ENCODE peak calls at places on chromosomes 5 and 9, in six cellular contexts. I is GM23248; A is AG10803; N is colonic mucosa; W is PC-9; J is naive thymus-derived CD4-positive, alpha-beta T cell. K is an unnamed sample.
A peak's percentile ranks its signal among the peaks of the same experiment; 100 is the strongest.

GRCh38 chr5:176543428-176544182 is 5.5 kb upstream of the CDHR2 start:
- DNase-seq in I (peak; percentile 73), W (peak; percentile 74), J (peak; percentile 84), N (peak; percentile 84), A (peak; percentile 25), K (peak; percentile 60)

GRCh38 chr5:113226337-113226736 is 208.5 kb downstream of the TSSK1B start:
- DNase-seq in W (no peak), A (no peak), I (no peak), J (no peak), N (no peak), K (no peak)

GRCh38 chr9:86854898-86855523 is 92.3 kb downstream of the GAS1 start:
- DNase-seq in A (peak; percentile 90), I (peak; percentile 82), N (no peak), W (peak; percentile 74), J (no peak), K (no peak)

GRCh38 chr9:110947645-110948044 is 90.6 kb downstream of the LPAR1 start:
- DNase-seq in N (no peak), W (no peak), I (no peak), J (no peak), A (no peak), K (no peak)

GRCh38 chr9:100700689-100701318 is 122.9 kb downstream of the CAVIN4 start:
- DNase-seq in A (peak; percentile 3), N (no peak), J (no peak), I (peak; percentile 42), W (no peak), K (peak; percentile 40)

GRCh38 chr5:153749941-153750340 is 259.5 kb downstream of the GRIA1 start:
- DNase-seq in J (no peak), N (no peak), I (peak; percentile 44), A (peak; percentile 63), W (no peak), K (no peak)

GRCh38 chr5:176359658-176360057 is 1.9 kb downstream of the KIAA1191 start:
- DNase-seq in W (no peak), J (no peak), N (no peak), I (peak; percentile 30), A (peak; percentile 25), K (no peak)

GRCh38 chr5:120096413-120096812 is 367.7 kb upstream of the PRR16 start:
- DNase-seq in A (peak; percentile 39), I (peak; percentile 59), W (no peak), N (no peak), J (no peak), K (no peak)

GRCh38 chr5:151312749-151313324 is 9.3 kb upstream of the SLC36A3 start:
- DNase-seq in J (no peak), N (no peak), I (no peak), A (no peak), W (no peak), K (no peak)

GRCh38 chr5:124309241-124309977 is 437.0 kb downstream of the ZNF608 start:
- DNase-seq in J (no peak), I (no peak), A (no peak), N (no peak), W (no peak), K (no peak)

GRCh38 chr9:125377584-125378250 is 116.1 kb downstream of the GAPVD1 start:
- DNase-seq in I (no peak), N (no peak), W (no peak), J (no peak), A (no peak), K (no peak)

GRCh38 chr5:73692166-73692640 is 66.2 kb downstream of the ARHGEF28 start:
- DNase-seq in J (no peak), N (no peak), A (peak; percentile 79), W (peak; percentile 41), I (peak; percentile 93), K (no peak)

GRCh38 chr9:131776473-131776872 is 36.6 kb upstream of the RAPGEF1 start:
- DNase-seq in J (peak; percentile 54), A (peak; percentile 15), I (peak; percentile 62), W (no peak), N (peak; percentile 22), K (peak; percentile 36)

GRCh38 chr5:115351356-115352195 is 55.1 kb upstream of the CCDC112 start:
- DNase-seq in A (peak; percentile 43), W (peak; percentile 46), J (no peak), N (no peak), I (peak; percentile 85), K (no peak)

GRCh38 chr9:121350993-121351561 is 19.0 kb downstream of the STOM start:
- DNase-seq in A (peak; percentile 95), I (peak; percentile 95), J (no peak), N (peak; percentile 82), W (peak; percentile 72), K (no peak)

GRCh38 chr5:141877478-141878185 is 578 bp downstream of the PCDH1 start:
- DNase-seq in A (no peak), J (no peak), N (peak; percentile 61), I (peak; percentile 38), W (peak; percentile 52), K (no peak)

GRCh38 chr5:3010953-3011763 is 259.7 kb upstream of the IRX2 start:
- DNase-seq in I (no peak), W (no peak), A (no peak), J (no peak), N (no peak), K (no peak)

GRCh38 chr9:92947268-92948031 is at the start of gene FGD3:
- DNase-seq in A (no peak), N (no peak), J (peak; percentile 52), I (peak; percentile 54), W (no peak), K (no peak)

GRCh38 chr9:95515272-95516113 is 1.3 kb downstream of the PTCH1 start:
- DNase-seq in N (peak; percentile 39), J (peak; percentile 40), A (no peak), I (peak; percentile 35), W (no peak), K (no peak)

GRCh38 chr9:16879416-16879815 is 8.9 kb upstream of the BNC2 start:
- DNase-seq in A (no peak), W (no peak), N (no peak), I (no peak), J (no peak), K (no peak)

DNA sequence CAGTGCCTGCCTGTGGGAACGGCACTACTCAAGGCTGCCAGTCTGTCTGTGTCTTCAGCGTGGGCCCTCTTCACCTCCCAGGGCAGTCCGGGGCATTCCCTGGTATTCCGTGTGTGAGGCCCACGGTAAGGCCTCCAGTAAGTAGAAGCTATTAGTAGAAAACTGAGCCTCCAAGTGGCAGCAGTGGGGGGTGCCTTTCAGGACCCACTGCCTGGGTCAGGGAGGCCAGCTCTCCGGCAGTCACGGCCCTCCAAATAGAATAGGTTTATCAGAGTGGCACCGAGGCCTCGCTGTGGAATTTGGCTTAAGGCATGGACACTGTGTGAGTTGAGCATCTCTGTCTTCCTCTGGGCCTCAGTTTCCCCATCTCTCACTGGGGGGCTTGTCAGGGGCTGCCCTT is 23.1 kb downstream of the ADAMTSL2 start:
- DNase-seq in W (no peak), N (no peak), A (no peak), J (no peak), I (no peak), K (no peak)
- H3K4me3 ChIP-seq in W (no peak overlapping the region), N (no peak overlapping the region), A (no peak overlapping the region), J (no peak overlapping the region), I (no peak overlapping the region), K (no peak overlapping the region)

GRCh38 chr5:107542428-107542827 is 128.3 kb downstream of the EFNA5 start:
- DNase-seq in J (no peak), W (peak; percentile 97), A (peak; percentile 67), I (peak; percentile 76), N (peak; percentile 40), K (no peak)
- H3K4me3 ChIP-seq in J (no peak overlapping the region), W (peak overlapping the region; percentile 26), A (no peak overlapping the region), I (peak overlapping the region; percentile 30), N (no peak overlapping the region), K (no peak overlapping the region)

DNA sequence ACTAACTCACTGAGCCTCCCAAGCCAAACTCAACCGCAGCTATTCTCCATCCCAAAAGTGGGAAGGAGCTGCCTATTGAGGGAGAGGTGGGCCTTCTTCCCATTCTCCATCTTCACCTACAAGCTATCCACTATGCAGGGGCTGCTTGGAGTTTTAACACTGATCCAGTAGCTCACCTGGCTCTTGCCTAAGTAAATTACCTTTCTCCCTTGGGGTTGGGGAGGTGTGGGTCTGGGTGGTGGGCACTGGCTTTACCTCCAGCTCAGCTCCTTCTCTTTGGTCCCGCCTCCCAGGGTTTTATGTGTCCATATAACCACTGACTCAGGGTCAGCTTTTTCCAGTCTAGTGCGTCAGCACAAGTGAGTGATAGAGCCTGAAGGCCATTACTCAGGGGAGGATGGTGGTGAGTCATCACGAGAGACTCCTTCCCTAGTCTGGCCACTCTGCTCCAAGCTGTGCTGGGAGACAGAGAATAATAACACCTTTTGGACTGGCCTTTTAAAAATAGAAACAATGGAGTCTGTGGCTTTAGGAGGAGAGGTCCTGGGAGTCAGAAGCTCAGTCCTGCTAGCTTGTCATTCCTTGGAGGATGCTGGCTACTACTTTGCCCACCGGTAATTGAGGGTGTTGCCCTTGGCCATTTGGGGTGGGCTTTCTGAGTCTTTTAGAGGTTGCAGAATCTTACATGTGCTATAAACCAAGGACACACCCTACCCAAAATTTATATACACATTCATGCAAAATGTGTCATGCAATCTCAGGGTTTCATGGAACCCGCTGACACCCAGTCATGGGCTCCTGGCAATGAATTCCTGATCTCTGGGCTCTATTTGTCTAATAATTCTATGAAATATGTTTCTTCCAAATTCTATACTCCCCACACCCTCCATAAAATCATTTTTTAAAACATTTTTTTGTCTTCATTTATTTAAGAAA is 35.6 kb upstream of the ATP6V1G1 start:
- DNase-seq in W (peak; percentile 96), J (no peak), N (peak; percentile 24), A (peak; percentile 93), I (peak; percentile 99), K (no peak)
- H3K4me3 ChIP-seq in W (peak overlapping the region; percentile 2), J (no peak overlapping the region), N (no peak overlapping the region), A (no peak overlapping the region), I (peak overlapping the region; percentile 23), K (no peak overlapping the region)

GRCh38 chr9:21557428-21557768 is 75.3 kb upstream of the IFNE start:
- DNase-seq in W (no peak), J (no peak), A (no peak), I (no peak), N (no peak), K (no peak)
- H3K4me3 ChIP-seq in W (peak overlapping the region; percentile 80), J (no peak overlapping the region), A (peak overlapping the region; percentile 76), I (peak overlapping the region; percentile 85), N (no peak overlapping the region), K (no peak overlapping the region)

DNA sequence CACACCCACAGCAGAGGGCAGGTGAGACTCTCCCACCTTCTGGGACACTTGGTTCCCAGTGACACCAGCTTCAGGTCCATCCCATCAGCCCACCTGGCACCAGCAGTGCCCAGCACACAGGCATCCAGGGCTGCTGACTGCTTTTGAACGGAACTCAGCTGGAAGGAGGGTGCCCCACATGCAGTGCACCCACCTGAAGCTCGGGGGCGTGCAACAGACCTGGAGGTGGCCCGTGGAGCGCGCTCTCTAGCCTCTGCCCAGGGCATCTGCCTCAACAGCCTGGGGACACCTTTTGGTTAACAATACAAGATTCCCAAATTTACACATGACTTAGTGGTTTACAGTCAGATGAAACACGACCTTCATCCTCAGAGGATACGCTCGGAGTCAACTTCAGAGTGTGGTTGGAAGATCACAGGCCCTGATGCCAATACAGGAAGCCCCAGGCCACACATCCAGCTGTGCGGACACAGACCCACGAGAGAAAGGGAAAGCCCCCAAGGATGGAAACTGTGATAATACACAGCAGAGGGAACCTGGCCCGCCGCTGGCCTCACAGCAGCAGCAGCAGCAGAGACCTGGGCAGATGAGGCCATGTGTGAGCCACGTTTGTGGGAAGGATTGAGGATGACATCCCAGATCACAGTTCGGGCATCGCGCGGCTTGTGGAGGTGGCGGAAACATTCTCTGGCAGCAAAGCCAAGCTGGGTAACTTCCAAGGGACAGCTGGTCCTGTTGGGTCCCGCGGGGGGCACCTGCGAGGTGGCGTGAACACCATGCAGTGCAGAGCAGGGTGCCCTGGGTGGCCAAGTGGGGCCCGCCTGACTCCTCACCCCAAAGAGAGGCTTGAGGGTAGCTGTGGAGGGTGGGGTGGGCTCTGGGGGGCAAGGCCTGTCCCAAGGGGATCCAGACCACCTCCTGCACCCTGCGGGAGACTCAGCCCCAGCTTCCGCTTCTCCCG is 64.0 kb downstream of the SECISBP2 start:
- DNase-seq in N (no peak), J (no peak), W (no peak), I (no peak), A (no peak), K (no peak)
- H3K4me3 ChIP-seq in N (no peak overlapping the region), J (no peak overlapping the region), W (no peak overlapping the region), I (no peak overlapping the region), A (no peak overlapping the region), K (no peak overlapping the region)

K was measured in Jurkat, Clone E6-1.